ENCODE peak calls at places on chromosomes 12 and 14, in six cellular contexts. H is GM12878, T is A549, B is upper lobe of left lung, L is K562, A is HepG2. Z is an unnamed sample.

GRCh38 chr12:93587601-93588000 is 15.1 kb downstream of the SOCS2 start:
- ATAC-seq in L (peak; percentile 15), T (no peak), H (no peak), B (no peak), A (no peak), Z (no peak)

GRCh38 chr12:121255433-121255832 is 41.1 kb downstream of the CAMKK2 start:
- ATAC-seq in L (peak; percentile 28), T (peak; percentile 43), A (peak; percentile 72), B (no peak), H (no peak), Z (no peak)

GRCh38 chr12:104281636-104282035 is 21.9 kb upstream of the EID3 start:
- ATAC-seq in L (no peak), H (no peak), A (no peak), B (no peak), T (no peak), Z (no peak)

GRCh38 chr12:99005601-99006000 is 360.5 kb downstream of the APAF1 start:
- ATAC-seq in L (no peak), T (no peak), B (no peak), H (no peak), A (no peak), Z (no peak)

GRCh38 chr14:52332269-52332668 is 18.2 kb downstream of the PTGER2 start:
- ATAC-seq in B (no peak), A (no peak), H (no peak), L (no peak), T (no peak), Z (no peak)

GRCh38 chr12:80707830-80708534 is 548 bp downstream of the MYF6 start:
- ATAC-seq in B (no peak), H (no peak), T (no peak), A (no peak), L (no peak), Z (no peak)

GRCh38 chr14:96264850-96265249 is 8.8 kb downstream of the BDKRB1 start:
- ATAC-seq in L (peak; percentile 60), A (peak; percentile 43), B (no peak), T (peak; percentile 31), H (no peak), Z (no peak)

GRCh38 chr14:57329833-57330232 is 60.6 kb upstream of the NAA30 start:
- ATAC-seq in L (no peak), A (no peak), T (no peak), H (no peak), B (no peak), Z (no peak)

GRCh38 chr12:23528316-23528715 is 421.2 kb downstream of the SOX5 start:
- ATAC-seq in A (peak; percentile 55), B (no peak), L (peak; percentile 69), H (no peak), T (no peak), Z (no peak)
- TF ChIP-seq CTCF in A (no peak), B (no peak), L (no peak), H (no peak), T (no peak), Z (no peak)

GRCh38 chr14:76153919-76154318 is 2.2 kb downstream of the GPATCH2L start:
- ATAC-seq in H (no peak), A (no peak), T (no peak), B (no peak), L (no peak), Z (no peak)

GRCh38 chr14:76154539-76155126 is 2.9 kb downstream of the GPATCH2L start:
- ATAC-seq in L (no peak), B (no peak), H (no peak), A (no peak), T (no peak), Z (no peak)

GRCh38 chr14:76149196-76149595 is 2.5 kb upstream of the GPATCH2L start:
- ATAC-seq in T (no peak), L (no peak), A (no peak), B (no peak), H (no peak), Z (no peak)

GRCh38 chr14:76152333-76152681 is 585 bp downstream of the GPATCH2L start:
- ATAC-seq in L (peak; percentile 94), H (peak; percentile 91), T (peak; percentile 92), B (peak; percentile 91), A (peak; percentile 94), Z (peak; percentile 82)

DNA sequence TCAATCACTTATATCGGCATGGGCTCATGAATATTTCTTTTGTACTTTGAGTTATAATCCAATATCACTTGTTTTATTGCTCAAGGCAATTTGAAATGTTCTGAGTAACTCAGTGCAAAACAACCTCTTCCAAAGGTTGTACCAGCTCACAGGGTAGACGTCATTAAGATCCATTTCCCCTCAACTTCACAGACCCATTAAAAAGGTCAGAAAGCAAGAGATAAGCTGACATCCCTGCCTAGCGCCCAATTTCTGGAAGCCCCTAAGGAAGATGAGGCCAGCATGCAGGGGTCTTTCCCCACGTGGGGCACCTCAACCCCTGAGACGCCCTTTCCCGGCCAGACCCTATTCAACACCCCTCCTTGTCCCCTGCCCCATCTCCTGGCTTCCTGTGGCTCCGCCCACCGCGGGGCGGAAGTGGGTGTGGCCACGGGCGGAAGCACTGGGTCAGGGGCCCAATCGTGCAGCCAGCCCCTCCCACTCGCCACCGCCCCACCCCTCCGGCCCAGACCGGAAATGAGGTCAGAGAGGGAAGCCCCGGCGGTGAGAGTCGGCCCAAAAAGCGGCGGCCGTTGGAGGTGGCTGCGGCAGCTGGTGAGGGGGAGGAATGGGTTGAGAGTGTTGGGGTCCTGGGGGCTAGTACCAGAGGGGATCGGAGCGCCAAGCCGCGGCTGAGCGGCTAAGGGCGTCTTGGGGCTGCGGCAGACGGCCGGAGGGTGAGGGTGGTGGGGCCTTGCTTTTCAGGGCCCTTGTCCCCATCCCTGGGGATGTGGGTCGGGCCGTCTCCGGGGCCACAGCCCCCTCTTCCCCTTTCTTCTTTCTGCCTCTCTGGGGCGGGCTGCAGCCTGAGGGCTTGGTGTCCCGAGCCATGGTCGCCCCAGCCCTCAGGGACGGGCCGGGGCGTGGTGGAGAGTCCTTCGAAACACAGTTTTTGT is at the start of gene GPATCH2L:
- ATAC-seq in L (peak; percentile 95), T (peak; percentile 97), B (peak; percentile 99), A (peak; percentile 97), H (peak; percentile 90), Z (peak; percentile 99)
- TF ChIP-seq EP300 in L (no peak), T (no peak), B (no peak), A (no peak), H (no peak), Z (no peak)

DNA sequence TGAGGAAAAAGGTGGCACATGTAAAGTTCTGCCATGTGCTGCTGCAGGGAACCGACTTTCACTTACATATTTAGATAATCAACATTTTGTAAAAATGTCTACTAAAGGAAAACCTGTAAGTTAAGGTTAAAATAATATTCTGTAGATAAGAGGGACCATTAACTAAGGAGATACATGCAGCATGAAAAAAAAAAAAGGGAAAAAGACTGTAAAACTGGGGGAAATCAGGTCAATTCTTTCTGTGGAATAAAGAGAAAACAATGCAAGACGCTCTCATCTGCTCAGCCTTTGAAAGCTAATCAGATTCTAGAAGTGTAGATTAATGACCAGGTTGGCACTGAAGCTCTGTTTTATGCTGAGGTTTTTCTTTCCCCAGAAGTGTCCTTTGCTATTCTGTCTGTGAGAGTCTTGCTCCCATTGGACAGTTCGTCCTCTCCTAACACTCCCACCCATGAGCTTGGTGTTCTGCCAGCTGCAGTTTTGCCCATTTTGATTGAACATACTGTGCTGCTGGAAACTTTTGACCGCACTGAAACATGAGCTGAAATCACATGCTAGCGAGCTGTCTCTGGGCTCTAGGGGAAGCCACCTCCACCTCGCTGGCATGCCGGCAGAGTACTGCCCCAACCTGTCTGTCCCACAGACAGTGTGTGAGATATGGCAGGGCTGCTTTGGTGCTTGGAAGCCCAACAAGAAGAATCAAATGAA is 39.7 kb downstream of the PPTC7 start:
- ATAC-seq in A (no peak), H (peak; percentile 92), B (peak; percentile 90), L (peak; percentile 29), T (no peak), Z (peak; percentile 96)
- TF ChIP-seq POLR2A in A (no peak), H (peak; percentile 26), B (no peak), L (no peak), T (no peak), Z (no peak)

GRCh38 chr12:5480218-5480952 is 48.5 kb downstream of the NTF3 start:
- ATAC-seq in B (no peak), T (no peak), L (no peak), A (no peak), H (no peak), Z (no peak)
- TF ChIP-seq CTCF in B (no peak), T (no peak), L (no peak), A (no peak), H (no peak), Z (no peak)

GRCh38 chr12:47705571-47706425 is at the start of gene RPAP3:
- ATAC-seq in B (peak; percentile 98), L (peak; percentile 95), H (peak; percentile 94), T (peak; percentile 98), A (peak; percentile 98), Z (peak; percentile 98)
- TF ChIP-seq EP300 in B (no peak), L (peak; percentile 42), H (no peak), T (no peak), A (peak; percentile 20), Z (no peak)

GRCh38 chr12:108169671-108170070 is 40.6 kb downstream of the WSCD2 start:
- ATAC-seq in A (no peak), L (no peak), H (no peak), T (no peak), B (no peak), Z (no peak)

GRCh38 chr12:108173160-108173559 is 44.1 kb downstream of the WSCD2 start:
- ATAC-seq in A (no peak), L (no peak), B (no peak), T (no peak), H (no peak), Z (no peak)

GRCh38 chr12:108172033-108172432 is 42.9 kb downstream of the WSCD2 start:
- ATAC-seq in A (no peak), H (no peak), B (no peak), L (no peak), T (no peak), Z (no peak)

GRCh38 chr12:108167974-108168373 is 38.9 kb downstream of the WSCD2 start:
- ATAC-seq in T (no peak), H (no peak), L (no peak), A (no peak), B (no peak), Z (peak; percentile 64)

GRCh38 chr12:108170164-108170563 is 41.1 kb downstream of the WSCD2 start:
- ATAC-seq in L (no peak), T (no peak), A (no peak), B (no peak), H (no peak), Z (no peak)
- TF ChIP-seq POLR2A in L (no peak), T (no peak), A (no peak), B (no peak), H (no peak), Z (no peak)

Z was measured in gastroesophageal sphincter.